ENCODE peak calls at places on chromosomes 7 and 10, in seven cellular contexts. J, G, Y, V, M, D and H are unnamed samples. For H3K9me3, the result is how much of the 10 kb centered on the place peaks cover.

GRCh38 chr7:143043391-143043790 is 8.8 kb upstream of the OR6V1 start:
- DNase-seq in J (no peak), G (no peak), Y (no peak), V (no peak), M (no peak), D (no peak), H (no peak)

GRCh38 chr10:88082806-88083596 is 219.6 kb downstream of the PTEN start:
- DNase-seq in J (no peak), G (no peak), Y (no peak), V (no peak), M (no peak), D (no peak), H (no peak)

GRCh38 chr10:635088-635861 is 54.2 kb downstream of the DIP2C start:
- DNase-seq in J (no peak), G (no peak), Y (no peak), V (no peak), M (no peak), D (no peak), H (peak)

GRCh38 chr10:15169555-15170407 is 1.3 kb upstream of the NMT2 start:
- DNase-seq in J (no peak), G (no peak), Y (no peak), V (no peak), M (no peak), D (no peak), H (peak)

GRCh38 chr10:63256047-63256773 is 123.1 kb downstream of the NRBF2 start:
- DNase-seq in J (no peak), G (no peak), Y (no peak), V (no peak), M (no peak), D (no peak), H (no peak)

GRCh38 chr7:90551036-90551435 is 45.1 kb upstream of the CDK14 start:
- DNase-seq in J (no peak), G (no peak), Y (no peak), V (no peak), M (no peak), D (no peak), H (no peak)

GRCh38 chr7:138008588-138009349 is 6.9 kb upstream of the CREB3L2 start:
- DNase-seq in J (no peak), G (peak), Y (no peak), V (peak), M (no peak), D (no peak), H (peak)

GRCh38 chr7:85630904-85631582 is 444.2 kb upstream of the SEMA3D start:
- DNase-seq in J (no peak), G (peak), Y (no peak), V (peak), M (no peak), D (no peak), H (no peak)

GRCh38 chr7:47400741-47401206 is 181.1 kb downstream of the TNS3 start:
- DNase-seq in J (no peak), G (no peak), Y (peak), V (no peak), M (no peak), D (no peak), H (no peak)

DNA sequence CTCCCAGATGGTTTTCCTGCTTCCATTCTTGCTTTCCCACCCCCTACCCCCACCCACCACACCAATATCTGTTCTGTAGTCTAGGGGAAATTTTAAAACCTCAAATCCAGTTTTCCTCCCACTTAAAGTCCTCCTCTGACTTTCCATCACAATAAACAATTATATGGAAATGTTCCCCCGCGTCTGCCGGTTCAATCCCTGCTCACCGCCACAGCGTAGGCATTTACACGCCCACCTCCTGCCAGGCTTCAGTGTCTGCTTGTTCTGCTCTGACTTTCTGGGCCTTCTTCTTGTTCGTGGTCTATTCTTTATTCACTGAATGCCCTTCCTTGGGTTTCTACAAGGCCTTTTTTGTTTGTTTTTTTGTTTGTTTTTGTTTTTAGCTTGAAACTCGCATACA is 633.0 kb upstream of the MKI67 start:
- DNase-seq in J (no peak), G (no peak), Y (no peak), V (no peak), M (no peak), D (no peak), H (no peak)
- H3K9me3 ChIP-seq in J (under half), G (under half), Y (under half), V (under half), M (under half), D (under half), H (under half)

GRCh38 chr7:56495165-56495564 is 378.9 kb upstream of the NUPR2 start:
- DNase-seq in J (no peak), G (no peak), Y (no peak), V (no peak), M (no peak), D (no peak), H (no peak)

GRCh38 chr7:56493196-56493595 is 377.0 kb upstream of the NUPR2 start:
- DNase-seq in J (no peak), G (no peak), Y (no peak), V (no peak), M (no peak), D (no peak), H (no peak)

GRCh38 chr7:56491636-56492425 is 375.6 kb upstream of the NUPR2 start:
- DNase-seq in J (no peak), G (no peak), Y (no peak), V (no peak), M (no peak), D (peak), H (no peak)

GRCh38 chr7:56493704-56494450 is 377.7 kb upstream of the NUPR2 start:
- DNase-seq in J (no peak), G (no peak), Y (no peak), V (no peak), M (no peak), D (peak), H (no peak)
- H3K9me3 ChIP-seq in J (under half), G (half or more), Y (half or more), V (under half), M (under half), D (half or more), H (under half)

DNA sequence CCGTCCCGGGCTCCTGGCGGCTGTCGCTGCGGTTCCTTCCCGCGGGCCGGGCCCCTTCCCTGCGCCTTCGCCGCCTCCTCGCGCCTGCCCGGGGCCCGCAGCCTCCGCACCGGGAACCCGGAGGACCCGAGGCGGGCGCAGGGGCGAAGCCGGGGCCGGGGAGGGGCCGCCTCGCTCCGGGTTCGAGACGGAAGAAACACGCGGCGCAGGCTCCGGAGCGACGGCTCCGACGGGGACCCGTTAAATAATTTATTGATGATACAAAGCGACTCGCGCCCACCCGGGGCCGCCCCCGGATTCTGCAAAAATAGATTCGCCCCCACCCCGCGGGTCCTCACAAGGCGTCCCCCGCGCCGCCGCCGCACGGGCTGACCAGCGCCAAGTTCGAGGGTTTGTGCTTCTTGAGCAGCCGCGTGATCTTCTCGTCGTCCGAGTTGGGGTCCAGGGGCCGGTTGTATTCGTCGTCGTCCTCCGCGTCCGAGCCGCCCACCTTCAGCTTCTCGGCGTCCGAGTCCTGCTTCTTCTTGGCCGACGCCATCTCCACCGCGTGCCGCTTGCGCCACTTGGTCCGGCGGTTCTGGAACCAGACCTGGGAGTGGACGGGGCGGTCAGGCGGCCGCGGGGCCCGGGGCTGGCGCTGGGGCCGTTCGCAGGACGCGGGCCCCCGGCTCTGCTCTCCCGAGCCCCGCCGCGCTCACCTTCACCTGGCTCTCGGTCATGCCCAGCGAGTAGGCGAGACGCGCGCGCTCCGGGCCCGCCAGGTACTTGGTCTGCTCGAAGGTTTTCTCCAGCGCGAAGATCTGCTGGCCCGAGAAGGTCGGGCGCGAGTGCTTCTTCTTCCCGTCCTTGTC is 1.1 kb downstream of the NKX6-2 start:
- DNase-seq in J (no peak), G (no peak), Y (no peak), V (no peak), M (no peak), D (no peak), H (no peak)
- H3K9me3 ChIP-seq in J (under half), G (under half), Y (under half), V (under half), M (under half), D (under half), H (under half)

DNA sequence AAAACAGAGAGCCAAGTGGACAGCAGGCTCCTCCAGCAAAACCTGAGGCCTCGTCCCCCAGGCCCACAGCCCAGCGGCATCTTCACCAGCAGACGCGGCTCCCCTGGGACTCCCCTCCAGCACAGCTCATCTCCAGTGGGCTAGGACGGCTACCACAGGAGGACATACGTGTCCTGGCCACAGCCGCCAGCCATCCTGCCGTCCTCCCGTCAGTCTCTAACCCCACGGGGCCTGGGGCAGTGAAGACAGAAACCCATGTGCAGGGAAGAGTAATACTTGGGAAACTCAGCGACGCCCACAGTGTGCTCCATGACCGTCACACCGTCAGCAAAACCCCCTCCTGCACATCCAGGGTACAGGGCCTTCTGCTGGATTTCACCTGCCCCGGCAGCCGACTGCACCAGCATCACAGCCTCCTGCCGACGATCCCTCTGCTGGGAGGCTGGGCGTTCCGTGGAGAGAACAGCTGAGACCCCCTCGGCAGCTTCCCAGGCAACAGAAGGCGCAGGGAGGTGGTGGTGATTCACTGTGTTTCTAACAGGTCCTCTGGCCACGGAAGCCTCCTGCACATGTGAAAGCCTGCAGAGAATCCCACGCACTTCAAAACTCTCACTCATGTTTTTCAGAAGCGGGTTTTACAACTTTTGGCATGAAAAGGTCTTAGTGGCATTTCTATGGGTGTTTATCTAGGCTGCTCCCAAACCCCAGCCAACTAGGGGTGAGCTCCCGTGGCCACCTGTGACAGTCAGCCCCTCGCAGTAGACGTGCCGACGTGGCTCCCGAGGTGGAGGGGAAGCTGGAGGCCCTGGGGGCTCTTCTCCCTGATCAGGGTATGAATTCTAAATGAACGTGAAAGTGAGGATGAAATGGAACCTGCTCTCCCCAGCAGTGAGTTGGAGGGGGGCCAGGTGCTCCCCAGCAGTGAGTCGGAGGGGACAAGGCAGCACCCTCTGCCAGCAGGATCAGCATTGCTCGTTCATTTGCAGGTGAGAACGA is 513.5 kb downstream of the PTPRN2 start:
- DNase-seq in J (no peak), G (no peak), Y (no peak), V (no peak), M (no peak), D (peak), H (no peak)
- H3K9me3 ChIP-seq in J (under half), G (under half), Y (under half), V (under half), M (under half), D (under half), H (under half)

GRCh38 chr7:13801669-13802068 is 187.8 kb downstream of the ETV1 start:
- DNase-seq in J (no peak), G (no peak), Y (no peak), V (no peak), M (no peak), D (no peak), H (no peak)

GRCh38 chr7:13797545-13797944 is 191.9 kb downstream of the ETV1 start:
- DNase-seq in J (no peak), G (no peak), Y (no peak), V (no peak), M (no peak), D (no peak), H (no peak)

GRCh38 chr7:13802651-13803050 is 186.8 kb downstream of the ETV1 start:
- DNase-seq in J (no peak), G (no peak), Y (no peak), V (no peak), M (no peak), D (no peak), H (no peak)

GRCh38 chr7:13803134-13803533 is 186.3 kb downstream of the ETV1 start:
- DNase-seq in J (no peak), G (no peak), Y (no peak), V (no peak), M (no peak), D (no peak), H (no peak)

GRCh38 chr7:13800694-13801448 is 188.6 kb downstream of the ETV1 start:
- DNase-seq in J (peak), G (no peak), Y (no peak), V (no peak), M (no peak), D (no peak), H (no peak)
- H3K9me3 ChIP-seq in J (under half), G (under half), Y (under half), V (under half), M (under half), D (under half), H (under half)

GRCh38 chr7:158114056-158114850 is 473.4 kb downstream of the PTPRN2 start:
- DNase-seq in J (no peak), G (no peak), Y (peak), V (no peak), M (no peak), D (peak), H (no peak)
- H3K9me3 ChIP-seq in J (under half), G (under half), Y (under half), V (under half), M (under half), D (half or more), H (under half)

DNA sequence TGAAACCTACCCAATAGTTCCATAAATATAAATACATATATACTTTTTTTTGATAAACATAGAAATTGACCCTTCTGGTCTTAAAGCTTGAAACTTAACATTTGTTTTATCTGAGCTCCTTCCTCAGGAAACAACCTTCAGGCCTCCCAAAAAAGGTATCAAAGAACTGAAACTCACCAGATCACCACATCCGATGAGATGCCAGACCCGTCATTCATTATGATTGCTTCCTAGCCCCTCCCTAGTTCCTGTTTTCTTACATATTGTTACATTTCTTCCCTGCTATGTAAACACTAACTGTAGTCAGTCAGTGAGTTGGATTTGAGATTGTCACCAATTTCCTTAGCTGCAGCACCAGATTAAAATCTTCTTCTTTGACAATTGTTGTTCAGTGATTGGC is 663.6 kb downstream of the PCDH15 start:
- DNase-seq in J (no peak), G (no peak), Y (no peak), V (no peak), M (no peak), D (no peak), H (no peak)
- H3K9me3 ChIP-seq in J (under half), G (under half), Y (under half), V (under half), M (under half), D (under half), H (under half)

GRCh38 chr7:28309684-28310083 is 102.6 kb upstream of the CREB5 start:
- DNase-seq in J (no peak), G (no peak), Y (no peak), V (no peak), M (no peak), D (no peak), H (no peak)
- H3K9me3 ChIP-seq in J (under half), G (under half), Y (under half), V (under half), M (under half), D (under half), H (under half)

GRCh38 chr7:149529136-149529718 is 31.6 kb upstream of the ZNF746 start:
- DNase-seq in J (peak), G (no peak), Y (no peak), V (no peak), M (no peak), D (no peak), H (no peak)

GRCh38 chr7:149527414-149527813 is 29.8 kb upstream of the ZNF746 start:
- DNase-seq in J (no peak), G (no peak), Y (no peak), V (no peak), M (no peak), D (no peak), H (no peak)

GRCh38 chr7:149532654-149533053 is 35.0 kb upstream of the ZNF746 start:
- DNase-seq in J (no peak), G (no peak), Y (no peak), V (no peak), M (no peak), D (no peak), H (no peak)
- H3K9me3 ChIP-seq in J (under half), G (under half), Y (under half), V (under half), M (under half), D (half or more), H (under half)

GRCh38 chr7:157523766-157524421 is 187.1 kb downstream of the DNAJB6 start:
- DNase-seq in J (no peak), G (no peak), Y (no peak), V (no peak), M (no peak), D (no peak), H (no peak)
- H3K9me3 ChIP-seq in J (under half), G (under half), Y (under half), V (under half), M (under half), D (under half), H (under half)